ENCODE peak calls at places on chromosomes 4 and X, in ten cellular contexts. F is tibial nerve, S is PC-3, V is Calu3, O is endothelial cell, G is cardiac muscle cell, P is fibroblast of pulmonary artery, J is AG09309, K is left lung, D is lower lobe of right lung. M is an unnamed sample.

GRCh38 chr4:12359420-12359819 is 930.7 kb upstream of the HS3ST1 start:
- DNase-seq in F (no peak), S (no peak), V (no peak), O (no peak), G (peak), P (peak), J (no peak), K (no peak), D (no peak), M (no peak)

GRCh38 chr4:4327652-4328121 is 37.6 kb downstream of the ZBTB49 start:
- DNase-seq in F (no peak), S (peak), V (no peak), O (peak), G (peak), P (peak), J (no peak), K (no peak), D (peak), M (peak)

GRCh38 chr4:73764513-73764912 is 24.1 kb downstream of the CXCL8 start:
- DNase-seq in F (no peak), S (peak), V (no peak), O (no peak), G (no peak), P (peak), J (no peak), K (no peak), D (no peak), M (no peak)

GRCh38 chr4:40719008-40719623 is 30.6 kb upstream of the NSUN7 start:
- DNase-seq in F (no peak), S (peak), V (peak), O (no peak), G (peak), P (peak), J (peak), K (no peak), D (no peak), M (peak)

GRCh38 chr4:133759428-133759827 is 442.2 kb downstream of the PABPC4L start:
- DNase-seq in F (no peak), S (no peak), V (no peak), O (no peak), G (no peak), P (no peak), J (no peak), K (no peak), D (no peak), M (no peak)

GRCh38 chrX:56564921-56565861 is 1.8 kb downstream of the UBQLN2 start:
- DNase-seq in F (no peak), S (no peak), V (no peak), O (no peak), G (peak), P (peak), J (no peak), K (no peak), D (no peak), M (peak)

GRCh38 chr4:156321203-156321602 is 367.5 kb upstream of the CTSO start:
- DNase-seq in F (no peak), S (peak), V (peak), O (no peak), G (peak), P (peak), J (peak), K (no peak), D (no peak), M (no peak)

GRCh38 chrX:68440940-68441339 is 7.6 kb upstream of the OPHN1 start:
- DNase-seq in F (peak), S (peak), V (peak), O (no peak), G (peak), P (peak), J (no peak), K (no peak), D (no peak), M (peak)

GRCh38 chr4:159498371-159499115 is 395.7 kb downstream of the RAPGEF2 start:
- DNase-seq in F (no peak), S (no peak), V (no peak), O (no peak), G (no peak), P (no peak), J (no peak), K (no peak), D (no peak), M (no peak)

GRCh38 chrX:109487640-109488039 is 5.8 kb upstream of the GUCY2F start:
- DNase-seq in F (no peak), S (no peak), V (no peak), O (no peak), G (no peak), P (no peak), J (no peak), K (no peak), D (no peak), M (no peak)

GRCh38 chrX:1535241-1536041 is 1.5 kb downstream of the P2RY8 start:
- DNase-seq in F (peak), S (no peak), V (no peak), O (no peak), G (no peak), P (no peak), J (no peak), K (no peak), D (no peak), M (peak)

GRCh38 chr4:84825701-84826100 is 140.8 kb downstream of the WDFY3 start:
- DNase-seq in F (no peak), S (no peak), V (no peak), O (no peak), G (no peak), P (no peak), J (no peak), K (no peak), D (no peak), M (no peak)

GRCh38 chr4:186642530-186642929 is 81.1 kb downstream of the FAT1 start:
- DNase-seq in F (no peak), S (no peak), V (no peak), O (no peak), G (no peak), P (no peak), J (no peak), K (no peak), D (no peak), M (no peak)

GRCh38 chr4:142579483-142579882 is 266.6 kb downstream of the INPP4B start:
- DNase-seq in F (no peak), S (no peak), V (no peak), O (no peak), G (no peak), P (no peak), J (no peak), K (no peak), D (no peak), M (no peak)

GRCh38 chr4:129532573-129532972 is 436.6 kb downstream of the C4orf33 start:
- DNase-seq in F (no peak), S (no peak), V (no peak), O (no peak), G (no peak), P (no peak), J (no peak), K (no peak), D (no peak), M (no peak)

DNA sequence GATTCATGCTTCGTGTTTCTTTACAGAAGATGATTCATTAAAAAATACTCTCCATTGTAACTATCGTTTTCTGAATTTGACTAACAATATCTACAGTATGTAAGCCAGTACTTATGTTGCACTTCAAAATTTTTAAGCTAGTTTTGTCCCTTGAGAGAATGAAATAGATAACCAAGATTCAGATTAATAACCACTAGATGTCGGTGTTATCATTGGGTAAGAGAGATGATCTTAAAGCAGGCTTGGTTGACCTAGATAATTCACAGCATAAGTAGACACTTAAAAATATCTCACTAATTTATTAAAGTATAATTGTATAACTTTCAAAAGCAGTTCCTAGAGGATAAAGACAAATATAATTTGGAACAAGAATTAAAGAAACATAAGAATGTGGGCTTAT is 430.9 kb downstream of the C4orf33 start:
- DNase-seq in F (no peak), S (peak), V (no peak), O (no peak), G (peak), P (peak), J (no peak), K (no peak), D (no peak), M (no peak)
- TF ChIP-seq CTCF in F (no peak), S (peak), V (no peak), O (no peak), G (peak), P (peak), J (no peak), K (peak), D (peak), M (no peak)

DNA sequence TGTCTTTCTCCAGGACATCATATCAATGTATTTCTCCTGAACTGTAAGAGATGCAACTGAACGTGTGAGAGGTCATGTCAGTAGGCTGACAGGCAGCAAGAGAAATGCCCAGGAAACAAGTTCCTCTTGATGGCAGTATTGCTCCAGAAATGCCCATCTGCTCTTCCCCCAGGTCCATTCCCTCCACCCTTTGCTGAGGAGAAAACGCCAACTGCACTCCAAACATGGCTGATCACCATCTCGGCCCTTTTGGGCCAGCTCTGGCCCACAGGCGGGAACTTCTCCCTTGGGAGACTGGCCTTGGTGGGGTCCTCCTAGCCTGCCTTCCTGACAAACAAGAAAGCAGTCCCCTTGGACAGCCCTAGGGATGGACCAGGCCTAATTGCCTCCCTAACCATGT is 276.5 kb upstream of the AGTR2 start:
- DNase-seq in F (no peak), S (peak), V (no peak), O (no peak), G (peak), P (peak), J (peak), K (no peak), D (no peak), M (no peak)
- TF ChIP-seq CTCF in F (no peak), S (peak), V (no peak), O (no peak), G (no peak), P (no peak), J (peak), K (no peak), D (no peak), M (no peak)

GRCh38 chr4:14254252-14254651 is 626.7 kb upstream of the BOD1L1 start:
- DNase-seq in F (peak), S (peak), V (peak), O (peak), G (peak), P (peak), J (no peak), K (no peak), D (peak), M (peak)
- TF ChIP-seq CTCF in F (peak), S (peak), V (no peak), O (peak), G (peak), P (peak), J (peak), K (peak), D (peak), M (peak)

DNA sequence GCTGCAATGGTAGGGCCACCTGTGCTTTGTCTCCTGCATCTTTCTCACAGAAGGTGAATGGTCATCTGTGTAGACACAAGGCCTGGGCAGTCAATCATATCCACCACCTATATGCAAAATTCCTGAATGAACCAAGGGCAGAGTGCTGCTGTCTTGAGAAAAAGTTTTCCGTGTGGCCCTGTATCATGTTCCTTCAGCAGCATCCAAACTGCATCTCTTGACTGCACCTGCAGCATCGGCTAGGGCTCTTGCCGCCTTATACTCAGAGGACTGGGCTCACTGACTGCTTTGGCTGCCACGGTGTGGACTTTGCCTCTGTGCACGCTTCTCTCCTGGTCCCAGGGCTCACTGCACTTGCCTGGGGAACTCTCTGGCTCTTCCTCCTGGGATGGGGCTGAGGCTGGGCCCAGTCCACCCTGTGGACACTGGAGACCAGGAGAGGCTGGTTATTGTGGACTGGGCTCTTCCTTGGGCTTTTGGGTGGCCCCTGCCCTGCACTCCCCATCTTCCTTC is 39.5 kb upstream of the STS start:
- DNase-seq in F (no peak), S (no peak), V (no peak), O (no peak), G (no peak), P (no peak), J (no peak), K (no peak), D (no peak), M (no peak)
- TF ChIP-seq CTCF in F (no peak), S (no peak), V (no peak), O (no peak), G (no peak), P (no peak), J (no peak), K (no peak), D (no peak), M (no peak)

GRCh38 chr4:112230879-112231778 is 458 bp upstream of the AP1AR start:
- DNase-seq in F (peak), S (peak), V (peak), O (peak), G (peak), P (peak), J (peak), K (peak), D (peak), M (peak)

GRCh38 chr4:112234952-112235609 is 3.5 kb downstream of the AP1AR start:
- DNase-seq in F (peak), S (peak), V (peak), O (peak), G (peak), P (peak), J (peak), K (no peak), D (no peak), M (peak)

GRCh38 chr4:112236040-112236439 is 4.5 kb downstream of the AP1AR start:
- DNase-seq in F (no peak), S (no peak), V (no peak), O (no peak), G (no peak), P (no peak), J (no peak), K (no peak), D (no peak), M (no peak)

DNA sequence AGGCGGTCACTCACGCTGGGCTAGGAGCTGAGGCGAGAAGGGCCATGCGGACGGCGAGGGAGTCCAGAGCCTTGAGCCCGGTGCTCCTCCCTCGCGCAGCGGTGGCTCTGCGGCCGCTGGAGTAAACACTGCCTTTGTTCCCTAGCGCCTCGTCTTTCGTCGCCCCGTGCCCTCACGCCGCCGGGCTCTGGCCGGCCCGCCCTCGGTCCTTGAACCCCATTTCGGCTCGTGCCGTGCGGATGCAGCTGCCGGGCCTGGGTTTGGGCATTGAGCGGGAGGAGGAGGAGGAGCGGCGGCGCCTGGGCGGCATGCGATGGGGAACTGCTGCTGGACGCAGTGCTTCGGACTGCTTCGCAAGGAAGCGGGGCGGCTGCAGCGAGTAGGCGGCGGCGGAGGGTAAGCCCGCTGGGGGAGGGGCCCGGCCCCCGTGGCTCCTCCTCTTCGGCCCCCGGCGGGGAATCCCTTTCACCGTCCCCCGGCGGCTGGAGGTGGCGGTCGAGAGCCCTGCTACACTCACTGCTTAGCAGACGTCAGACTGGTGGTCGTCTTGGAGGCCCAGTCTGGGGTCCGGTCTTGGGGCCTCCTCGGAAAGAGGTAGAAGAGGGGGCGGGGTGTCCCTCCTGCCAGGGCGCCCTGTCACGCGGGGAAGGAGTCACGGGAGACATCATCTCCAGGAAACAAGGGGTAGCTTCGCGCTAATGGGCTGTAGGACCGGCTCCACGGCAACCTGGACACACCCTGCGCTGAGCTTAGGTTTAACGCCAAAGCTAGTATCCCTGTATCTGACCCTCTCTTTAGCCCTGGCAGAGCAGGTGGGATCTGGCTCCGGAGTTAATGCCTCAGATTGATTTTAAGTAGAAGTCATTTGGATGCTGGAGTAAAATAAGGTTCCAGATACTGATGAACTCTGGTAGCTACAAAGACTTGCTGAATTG is at the start of gene AP1AR:
- DNase-seq in F (peak), S (peak), V (peak), O (peak), G (peak), P (peak), J (no peak), K (peak), D (peak), M (peak)
- TF ChIP-seq CTCF in F (peak), S (peak), V (peak), O (peak), G (peak), P (peak), J (peak), K (no peak), D (peak), M (no peak)

M was measured in testis.